ENCODE peak calls at places on chromosomes 6 and 20, in five cellular contexts. O is SK-N-SH, G is GM23248, W is HCT116, D is MM.1S. L is an unnamed sample. For H3K9me2, the result is how much of the 10 kb centered on the place peaks cover.

GRCh38 chr20:9532069-9532809 is 17.8 kb downstream of the LAMP5 start:
- DNase-seq in O (peak), G (no peak), W (no peak), D (no peak), L (peak)

GRCh38 chr20:36852187-36852586 is 23.8 kb upstream of the TLDC2 start:
- DNase-seq in O (no peak), G (peak), W (no peak), D (no peak), L (no peak)

GRCh38 chr20:48051810-48052491 is 266.7 kb upstream of the SULF2 start:
- DNase-seq in O (peak), G (peak), W (no peak), D (no peak), L (peak)

GRCh38 chr6:151477726-151478125 is 16.1 kb upstream of the CCDC170 start:
- DNase-seq in O (no peak), G (no peak), W (no peak), D (no peak), L (no peak)

GRCh38 chr6:132490478-132491204 is 22.3 kb downstream of the STX7 start:
- DNase-seq in O (no peak), G (peak), W (no peak), D (no peak), L (no peak)

GRCh38 chr6:4320860-4321259 is 185.5 kb upstream of the ECI2 start:
- DNase-seq in O (no peak), G (peak), W (no peak), D (no peak), L (peak)

GRCh38 chr20:5977223-5977622 is 26.8 kb downstream of the MCM8 start:
- DNase-seq in O (no peak), G (no peak), W (no peak), D (no peak), L (peak)

GRCh38 chr6:84136364-84137050 is 90.9 kb downstream of the CEP162 start:
- DNase-seq in O (no peak), G (no peak), W (no peak), D (no peak), L (no peak)

GRCh38 chr6:154060076-154060475 is 21.0 kb downstream of the OPRM1 start:
- DNase-seq in O (no peak), G (no peak), W (no peak), D (no peak), L (no peak)

GRCh38 chr6:109079981-109080380 is 14.7 kb downstream of the SESN1 start:
- DNase-seq in O (no peak), G (no peak), W (no peak), D (no peak), L (no peak)

GRCh38 chr6:33620158-33620583 is 951 bp upstream of the ITPR3 start:
- DNase-seq in O (peak), G (peak), W (no peak), D (peak), L (peak)

GRCh38 chr20:52427960-52428359 is 236.4 kb upstream of the ZFP64 start:
- DNase-seq in O (no peak), G (no peak), W (no peak), D (no peak), L (no peak)

GRCh38 chr6:79269877-79270276 is 35.4 kb upstream of the HMGN3 start:
- DNase-seq in O (no peak), G (peak), W (no peak), D (no peak), L (no peak)

GRCh38 chr20:8388707-8389106 is 256.6 kb downstream of the PLCB1 start:
- DNase-seq in O (no peak), G (peak), W (no peak), D (no peak), L (no peak)

GRCh38 chr6:90219168-90219985 is 77.3 kb downstream of the BACH2 start:
- DNase-seq in O (peak), G (peak), W (no peak), D (peak), L (peak)

GRCh38 chr6:217048-217659 is 75.1 kb upstream of the DUSP22 start:
- DNase-seq in O (peak), G (peak), W (peak), D (peak), L (no peak)

GRCh38 chr6:89597988-89598387 is 40.6 kb downstream of the LYRM2 start:
- DNase-seq in O (peak), G (peak), W (no peak), D (no peak), L (peak)

GRCh38 chr6:123873974-123874373 is 70.3 kb downstream of the NKAIN2 start:
- DNase-seq in O (no peak), G (no peak), W (no peak), D (no peak), L (no peak)

GRCh38 chr6:69026243-69026642 is 391.2 kb downstream of the ADGRB3 start:
- DNase-seq in O (no peak), G (peak), W (no peak), D (no peak), L (peak)

GRCh38 chr20:57665589-57665971 is 44.2 kb downstream of the PMEPA1 start:
- DNase-seq in O (no peak), G (no peak), W (no peak), D (no peak), L (no peak)

GRCh38 chr6:144497650-144498049 is 212.5 kb downstream of the UTRN start:
- DNase-seq in O (no peak), G (peak), W (no peak), D (no peak), L (no peak)

GRCh38 chr6:136566007-136566487 is 15.8 kb upstream of the MAP7 start:
- DNase-seq in O (no peak), G (no peak), W (no peak), D (no peak), L (peak)

GRCh38 chr6:81326856-81327561 is 425.5 kb downstream of the TENT5A start:
- DNase-seq in O (no peak), G (peak), W (no peak), D (no peak), L (no peak)

GRCh38 chr6:158707120-158707519 is 57.3 kb downstream of the SYTL3 start:
- DNase-seq in O (no peak), G (peak), W (peak), D (no peak), L (peak)

GRCh38 chr20:25532971-25533391 is 52.4 kb downstream of the NINL start:
- DNase-seq in O (no peak), G (no peak), W (no peak), D (no peak), L (no peak)

GRCh38 chr20:59518881-59519706 is 85.2 kb upstream of the PHACTR3 start:
- DNase-seq in O (peak), G (peak), W (peak), D (peak), L (peak)

GRCh38 chr6:116136933-116137340 is 11.0 kb upstream of the COL10A1 start:
- DNase-seq in O (no peak), G (no peak), W (no peak), D (no peak), L (no peak)

GRCh38 chr20:58626076-58626475 is 25.0 kb upstream of the STX16 start:
- DNase-seq in O (no peak), G (peak), W (no peak), D (no peak), L (peak)

GRCh38 chr20:58718121-58718563 is 25.5 kb downstream of the NPEPL1 start:
- DNase-seq in O (peak), G (no peak), W (no peak), D (no peak), L (no peak)

GRCh38 chr6:10393544-10394225 is 21.2 kb downstream of the TFAP2A start:
- DNase-seq in O (no peak), G (no peak), W (no peak), D (no peak), L (no peak)

GRCh38 chr20:45366192-45366591 is 3.2 kb downstream of the SYS1 start:
- DNase-seq in O (no peak), G (no peak), W (no peak), D (no peak), L (no peak)
- H3K9ac ChIP-seq in O (no peak), G (no peak), W (no peak), D (no peak), L (no peak)

GRCh38 chr20:33656783-33657703 is 5.1 kb upstream of the C20orf144 start:
- DNase-seq in O (no peak), G (no peak), W (no peak), D (no peak), L (no peak)
- TF ChIP-seq EZH2phosphoT487 in O (no peak), G (no peak), W (no peak), D (no peak), L (no peak)

DNA sequence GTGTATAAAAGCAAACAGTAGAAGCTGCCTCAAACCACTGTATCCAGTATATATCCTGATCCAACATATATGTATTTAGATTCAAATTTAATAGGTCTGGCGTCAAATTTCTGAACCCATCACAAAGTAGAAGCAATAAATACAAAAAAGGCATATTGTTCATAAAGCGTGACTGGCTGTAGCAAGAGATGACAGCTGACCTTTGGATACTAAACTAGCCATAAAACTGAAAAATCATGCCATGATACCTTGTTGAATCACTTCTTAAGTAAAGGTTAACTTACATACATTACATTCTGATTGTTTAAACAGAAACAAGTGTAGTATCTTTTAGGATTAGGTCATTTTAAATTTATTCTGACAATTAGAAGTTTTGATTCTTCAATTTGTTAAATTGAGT is 372.0 kb upstream of the FLRT3 start:
- DNase-seq in O (no peak), G (no peak), W (no peak), D (no peak), L (peak)
- H3K9me2 ChIP-seq in O (under half), G (under half), W (under half), D (under half), L (under half)

GRCh38 chr6:157239671-157240058 is 83.7 kb downstream of the TMEM242 start:
- DNase-seq in O (no peak), G (no peak), W (no peak), D (no peak), L (no peak)

GRCh38 chr6:157240960-157241311 is 82.4 kb downstream of the TMEM242 start:
- DNase-seq in O (no peak), G (no peak), W (no peak), D (no peak), L (no peak)

GRCh38 chr6:157241411-157241979 is 81.8 kb downstream of the TMEM242 start:
- DNase-seq in O (no peak), G (peak), W (no peak), D (no peak), L (peak)

GRCh38 chr6:157239148-157239547 is 84.2 kb downstream of the TMEM242 start:
- DNase-seq in O (no peak), G (no peak), W (no peak), D (no peak), L (no peak)

GRCh38 chr6:157240059-157240959 is 83.0 kb downstream of the TMEM242 start:
- DNase-seq in O (no peak), G (peak), W (no peak), D (peak), L (peak)
- H3K9ac ChIP-seq in O (no peak), G (peak), W (peak), D (peak), L (peak)

GRCh38 chr6:110529355-110529754 is 52.9 kb upstream of the SLC22A16 start:
- DNase-seq in O (no peak), G (peak), W (no peak), D (no peak), L (peak)
- TF ChIP-seq EZH2phosphoT487 in O (no peak), G (no peak), W (no peak), D (no peak), L (no peak)

DNA sequence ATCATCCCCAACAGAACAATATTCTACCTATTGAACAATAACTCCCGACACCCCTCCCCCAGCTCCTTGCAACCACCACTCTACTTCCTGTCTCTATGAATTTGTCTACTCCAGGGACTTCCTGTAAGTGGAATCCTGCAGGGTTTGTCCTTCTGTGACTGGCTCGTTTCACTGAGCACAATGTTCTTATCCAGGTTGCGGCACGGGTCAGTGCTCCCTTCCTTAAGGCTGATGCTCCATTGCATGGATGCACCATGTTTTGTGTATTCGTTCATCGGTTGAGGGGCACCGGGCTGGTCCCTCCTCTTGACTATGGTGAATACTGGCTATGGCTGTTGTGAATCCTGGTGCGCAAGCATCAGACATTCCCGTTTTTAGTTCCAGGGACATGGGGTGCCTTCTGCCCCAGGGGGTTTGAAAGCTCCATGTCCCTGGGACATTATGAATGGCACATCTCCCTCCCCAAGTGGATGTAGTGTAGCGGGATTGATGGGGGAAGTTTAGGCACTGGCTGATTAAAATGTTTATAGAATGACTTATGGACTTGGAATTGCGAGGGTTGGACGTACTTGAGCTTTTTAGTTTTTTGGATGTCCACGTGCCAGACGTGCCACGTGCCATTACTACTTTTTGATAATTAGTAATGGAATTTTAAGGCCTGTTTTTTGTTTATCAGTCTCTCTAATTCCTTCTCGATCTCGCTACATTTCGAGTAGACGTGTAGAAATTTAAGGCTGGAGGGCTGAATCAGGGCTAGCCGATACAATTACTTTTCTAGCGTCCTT is 163.0 kb downstream of the TBXT start:
- DNase-seq in O (no peak), G (no peak), W (no peak), D (no peak), L (no peak)
- H3K9me2 ChIP-seq in O (under half), G (under half), W (under half), D (under half), L (under half)

DNA sequence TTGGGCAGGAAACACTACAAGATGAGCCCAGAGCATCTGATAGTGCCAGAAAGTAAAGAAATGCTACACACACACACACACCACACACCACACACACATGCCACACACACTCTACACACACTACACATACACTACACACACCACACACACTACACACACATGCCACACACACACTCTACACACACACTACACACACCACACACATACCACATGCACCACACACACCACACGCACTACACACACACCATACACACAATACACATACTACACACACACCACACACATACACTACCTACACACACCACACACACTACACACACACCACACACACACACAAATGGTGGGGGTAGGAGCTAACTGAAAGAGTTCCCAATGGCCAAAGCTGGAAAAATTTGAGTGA is 3.6 kb upstream of the TMEM74B start:
- DNase-seq in O (no peak), G (no peak), W (no peak), D (no peak), L (no peak)
- H3K9ac ChIP-seq in O (no peak), G (no peak), W (no peak), D (no peak), L (no peak)

GRCh38 chr20:63858393-63859165 is 2.7 kb upstream of the ABHD16B start:
- DNase-seq in O (peak), G (peak), W (no peak), D (no peak), L (no peak)
- TF ChIP-seq EZH2phosphoT487 in O (no peak), G (no peak), W (no peak), D (no peak), L (no peak)

GRCh38 chr6:44500074-44500473 is 112.6 kb downstream of the CDC5L start:
- DNase-seq in O (no peak), G (no peak), W (no peak), D (no peak), L (no peak)

GRCh38 chr6:44504321-44504761 is 116.8 kb downstream of the CDC5L start:
- DNase-seq in O (no peak), G (no peak), W (no peak), D (no peak), L (no peak)

GRCh38 chr6:44505751-44506150 is 118.2 kb downstream of the CDC5L start:
- DNase-seq in O (no peak), G (no peak), W (no peak), D (no peak), L (no peak)

GRCh38 chr6:44507014-44507413 is 119.5 kb downstream of the CDC5L start:
- DNase-seq in O (no peak), G (no peak), W (no peak), D (no peak), L (no peak)

GRCh38 chr6:44503471-44503870 is 116.0 kb downstream of the CDC5L start:
- DNase-seq in O (no peak), G (no peak), W (no peak), D (no peak), L (no peak)
- H3K9me2 ChIP-seq in O (under half), G (under half), W (under half), D (under half), L (under half)

GRCh38 chr6:167134448-167135328 is 11.8 kb downstream of the CCR6 start:
- DNase-seq in O (no peak), G (no peak), W (no peak), D (no peak), L (no peak)
- H3K9ac ChIP-seq in O (no peak), G (no peak), W (no peak), D (no peak), L (no peak)